ENCODE peak calls at places on chromosome 17, in four cellular contexts. W, I, S and O are unnamed samples.

GRCh38 chr17:40099627-40100418 is 566 bp downstream of the NR1D1 start:
- DNase-seq in W (no peak), I (no peak), S (peak), O (no peak)

GRCh38 chr17:48175692-48176450 is 68.3 kb downstream of the SNX11 start:
- DNase-seq in W (no peak), I (no peak), S (peak), O (no peak)

GRCh38 chr17:6914711-6915110 is 81.1 kb upstream of the ALOX12 start:
- DNase-seq in W (no peak), I (no peak), S (no peak), O (no peak)

GRCh38 chr17:75008373-75008772 is 4.1 kb upstream of the MRPL58 start:
- DNase-seq in W (no peak), I (no peak), S (no peak), O (no peak)

GRCh38 chr17:13594310-13594709 is 7.4 kb downstream of the HS3ST3A1 start:
- DNase-seq in W (no peak), I (no peak), S (no peak), O (no peak)

GRCh38 chr17:43873815-43874214 is 26.8 kb downstream of the CD300LG start:
- DNase-seq in W (no peak), I (no peak), S (no peak), O (no peak)

GRCh38 chr17:21418446-21419298 is 42.5 kb downstream of the KCNJ12 start:
- DNase-seq in W (no peak), I (no peak), S (no peak), O (no peak)

GRCh38 chr17:59753522-59754467 is 46.3 kb downstream of the VMP1 start:
- DNase-seq in W (no peak), I (peak), S (peak), O (peak)

GRCh38 chr17:73304971-73305786 is 6.6 kb downstream of the CDC42EP4 start:
- DNase-seq in W (no peak), I (peak), S (peak), O (no peak)

GRCh38 chr17:73639926-73640325 is 4.3 kb downstream of the SDK2 start:
- DNase-seq in W (no peak), I (no peak), S (no peak), O (no peak)

GRCh38 chr17:36525113-36525512 is 9.6 kb downstream of the MYO19 start:
- DNase-seq in W (no peak), I (no peak), S (peak), O (no peak)

GRCh38 chr17:71460943-71461342 is 659.9 kb upstream of the SOX9 start:
- DNase-seq in W (peak), I (peak), S (no peak), O (peak)

GRCh38 chr17:7476474-7476873 is 3.0 kb downstream of the ZBTB4 start:
- DNase-seq in W (no peak), I (no peak), S (peak), O (no peak)

GRCh38 chr17:28327709-28328108 is 7.6 kb downstream of the IFT20 start:
- DNase-seq in W (no peak), I (peak), S (no peak), O (no peak)

GRCh38 chr17:5225668-5226457 is 8.8 kb downstream of the SCIMP start:
- DNase-seq in W (no peak), I (no peak), S (no peak), O (no peak)

GRCh38 chr17:36004604-36005003 is 3.3 kb upstream of the CCL15 start:
- DNase-seq in W (no peak), I (no peak), S (no peak), O (no peak)

GRCh38 chr17:79902146-79902791 is 63.0 kb upstream of the CBX4 start:
- DNase-seq in W (no peak), I (no peak), S (no peak), O (no peak)

GRCh38 chr17:83125515-83126274 is 46.3 kb downstream of the METRNL start:
- DNase-seq in W (no peak), I (no peak), S (peak), O (peak)